ENCODE peak calls at places on chromosomes 5 and 9, in seven cellular contexts. L is MM.1S, C is hepatocyte, H is HepG2, R is mammary epithelial cell, O is OCI-LY7, U is astrocyte. T is an unnamed sample.

GRCh38 chr9:21552244-21552825 is 70.2 kb upstream of the IFNE start:
- DNase-seq in O (no peak), U (no peak), R (no peak), H (no peak), L (no peak), C (no peak), T (no peak)

GRCh38 chr5:142911170-142911569 is 141.0 kb downstream of the ARHGAP26 start:
- DNase-seq in C (no peak), H (no peak), U (no peak), R (no peak), O (no peak), L (no peak), T (no peak)

GRCh38 chr5:153099328-153099727 is 391.1 kb upstream of the GRIA1 start:
- DNase-seq in L (no peak), O (no peak), U (no peak), H (no peak), R (no peak), C (no peak), T (no peak)

GRCh38 chr5:59460368-59461153 is 433.0 kb downstream of the PDE4D start:
- DNase-seq in U (no peak), R (no peak), C (no peak), L (no peak), H (no peak), O (no peak), T (no peak)

GRCh38 chr5:173263566-173263965 is 28.6 kb upstream of the NKX2-5 start:
- DNase-seq in R (no peak), C (no peak), H (no peak), O (no peak), U (no peak), L (no peak), T (no peak)

GRCh38 chr5:135887447-135887864 is 8.2 kb downstream of the IL9 start:
- DNase-seq in R (peak; percentile 64), L (peak; percentile 88), O (peak; percentile 78), U (peak; percentile 29), C (peak; percentile 87), H (peak; percentile 73), T (peak; percentile 61)

GRCh38 chr9:118570076-118570475 is 799.2 kb downstream of the BRINP1 start:
- DNase-seq in R (no peak), H (no peak), O (no peak), U (no peak), L (no peak), C (no peak), T (no peak)

GRCh38 chr9:136051568-136052432 is 43.3 kb downstream of the NACC2 start:
- DNase-seq in C (peak; percentile 94), U (peak; percentile 90), R (peak; percentile 96), O (no peak), L (no peak), H (peak; percentile 96), T (peak; percentile 96)

GRCh38 chr5:121681200-121681855 is 170.4 kb upstream of the FTMT start:
- DNase-seq in O (no peak), U (no peak), C (peak; percentile 64), L (no peak), R (no peak), H (no peak), T (no peak)

GRCh38 chr5:6607559-6607936 is 25.3 kb downstream of the NSUN2 start:
- DNase-seq in R (no peak), L (no peak), U (no peak), C (no peak), O (no peak), H (no peak), T (no peak)

GRCh38 chr9:3527653-3527960 is 1.8 kb upstream of the RFX3 start:
- DNase-seq in U (no peak), H (peak; percentile 3), O (peak; percentile 19), R (no peak), C (no peak), L (no peak), T (no peak)

GRCh38 chr9:16133556-16134227 is 580.8 kb downstream of the CCDC171 start:
- DNase-seq in C (peak; percentile 84), O (peak; percentile 39), U (peak; percentile 86), R (peak; percentile 28), L (peak; percentile 25), H (peak; percentile 63), T (peak; percentile 61)

GRCh38 chr5:133861161-133861737 is 107.2 kb downstream of the C5orf15 start:
- DNase-seq in U (no peak), O (no peak), L (peak; percentile 22), R (no peak), H (no peak), C (no peak), T (no peak)

GRCh38 chr9:134336924-134337323 is 10.7 kb downstream of the RXRA start:
- DNase-seq in L (no peak), C (no peak), U (no peak), O (no peak), H (no peak), R (no peak), T (no peak)

GRCh38 chr9:134336174-134336705 is 10.0 kb downstream of the RXRA start:
- DNase-seq in U (no peak), R (no peak), L (no peak), C (no peak), H (no peak), O (no peak), T (no peak)

GRCh38 chr9:134333874-134334581 is 7.8 kb downstream of the RXRA start:
- DNase-seq in U (no peak), L (no peak), H (no peak), O (no peak), C (no peak), R (no peak), T (no peak)

GRCh38 chr9:134335095-134335489 is 8.8 kb downstream of the RXRA start:
- DNase-seq in H (no peak), C (no peak), L (no peak), R (peak; percentile 78), U (no peak), O (peak; percentile 10), T (no peak)

GRCh38 chr9:134335490-134336173 is 9.4 kb downstream of the RXRA start:
- DNase-seq in H (no peak), L (no peak), R (no peak), O (no peak), C (no peak), U (no peak), T (no peak)
- H4K20me1 ChIP-seq in H (peaks cover 97% of the 10 kb centered on the region), L (peaks cover 3% of the 10 kb centered on the region), R (peaks cover 21% of the 10 kb centered on the region), O (no peaks in the 10 kb centered on the region), C (peaks cover 100% of the 10 kb centered on the region), U (peaks cover 100% of the 10 kb centered on the region), T (no peaks in the 10 kb centered on the region)

DNA sequence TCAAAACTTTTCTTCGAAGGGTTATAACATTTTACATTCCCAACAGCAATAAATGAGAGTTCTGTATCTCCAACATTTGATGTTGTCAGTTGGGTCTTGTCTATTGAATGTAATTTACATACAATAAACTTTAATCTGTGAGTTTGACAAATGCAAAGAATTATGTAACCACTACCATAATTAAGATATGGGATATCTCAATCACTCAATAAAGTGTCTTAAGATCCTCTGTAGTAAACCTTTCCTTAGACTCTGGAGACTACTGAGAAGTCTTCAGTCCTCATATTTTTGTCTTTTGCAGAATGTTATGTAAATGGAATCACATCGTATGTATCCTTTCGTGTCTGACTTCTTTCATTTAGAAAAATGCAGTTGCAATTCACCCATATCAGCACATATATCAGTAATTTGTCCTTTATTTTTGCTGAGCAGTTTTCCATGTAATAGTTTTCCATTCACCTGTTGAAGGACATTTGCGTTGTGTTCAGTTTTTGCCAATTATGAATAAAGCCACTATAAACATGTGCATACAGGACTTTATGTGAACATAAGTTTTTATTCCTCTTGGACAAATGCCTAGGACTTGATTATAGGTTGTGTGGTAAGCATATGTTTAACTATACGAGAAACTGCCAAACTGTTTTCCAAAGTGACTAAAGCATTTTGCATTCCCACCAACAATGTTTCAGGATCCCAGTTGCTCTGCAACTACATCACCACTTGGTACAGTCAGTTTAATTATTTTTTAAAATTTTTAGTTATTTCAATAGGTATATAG is 784.6 kb upstream of the ZNF608 start:
- DNase-seq in L (no peak), R (no peak), U (no peak), O (no peak), H (no peak), C (no peak), T (no peak)
- H4K20me1 ChIP-seq in L (no peaks in the 10 kb centered on the region), R (no peaks in the 10 kb centered on the region), U (no peaks in the 10 kb centered on the region), O (no peaks in the 10 kb centered on the region), H (no peaks in the 10 kb centered on the region), C (no peaks in the 10 kb centered on the region), T (no peaks in the 10 kb centered on the region)

GRCh38 chr9:38053697-38054461 is 15.1 kb downstream of the SHB start:
- DNase-seq in L (no peak), R (no peak), C (no peak), H (no peak), U (no peak), O (no peak), T (no peak)

GRCh38 chr9:38058452-38059232 is 10.4 kb downstream of the SHB start:
- DNase-seq in H (no peak), U (no peak), C (no peak), L (no peak), R (no peak), O (no peak), T (no peak)

GRCh38 chr9:38052147-38052546 is 16.9 kb downstream of the SHB start:
- DNase-seq in L (no peak), C (no peak), U (no peak), O (no peak), R (no peak), H (no peak), T (no peak)

GRCh38 chr9:38057416-38058195 is 11.4 kb downstream of the SHB start:
- DNase-seq in O (no peak), H (no peak), U (no peak), R (no peak), L (no peak), C (no peak), T (no peak)

DNA sequence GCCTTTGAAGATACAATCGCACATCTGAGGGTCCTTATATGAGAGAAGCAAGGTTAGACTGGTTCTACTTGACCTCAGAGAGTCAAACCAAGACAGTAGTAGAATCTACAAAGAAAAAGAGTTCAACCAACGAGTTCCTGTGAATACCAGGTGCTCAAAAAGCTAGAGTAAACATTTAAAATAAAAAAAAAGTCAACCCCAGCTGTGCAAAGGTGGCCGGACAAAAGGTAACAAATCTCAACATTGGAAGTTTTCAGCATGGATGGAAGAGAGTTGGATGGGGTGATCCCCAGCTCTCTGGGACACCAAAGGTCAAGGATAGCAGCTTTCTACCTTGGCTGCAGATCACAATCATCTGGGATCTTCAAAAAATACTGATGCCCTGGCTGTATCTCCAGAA is 14.4 kb downstream of the SHB start:
- DNase-seq in U (no peak), C (no peak), H (no peak), R (no peak), O (no peak), L (no peak), T (no peak)
- H4K20me1 ChIP-seq in U (peaks cover 80% of the 10 kb centered on the region), C (peaks cover 26% of the 10 kb centered on the region), H (peaks cover 22% of the 10 kb centered on the region), R (no peaks in the 10 kb centered on the region), O (no peaks in the 10 kb centered on the region), L (no peaks in the 10 kb centered on the region), T (no peaks in the 10 kb centered on the region)

GRCh38 chr5:177547736-177548135 is 6.6 kb downstream of the FAM193B start:
- DNase-seq in L (no peak), H (no peak), C (no peak), U (no peak), R (no peak), O (no peak), T (peak; percentile 16)
- H4K20me1 ChIP-seq in L (peaks cover 4% of the 10 kb centered on the region), H (peaks cover 10% of the 10 kb centered on the region), C (peaks cover 50% of the 10 kb centered on the region), U (peaks cover 86% of the 10 kb centered on the region), R (no peaks in the 10 kb centered on the region), O (no peaks in the 10 kb centered on the region), T (peaks cover 9% of the 10 kb centered on the region)

DNA sequence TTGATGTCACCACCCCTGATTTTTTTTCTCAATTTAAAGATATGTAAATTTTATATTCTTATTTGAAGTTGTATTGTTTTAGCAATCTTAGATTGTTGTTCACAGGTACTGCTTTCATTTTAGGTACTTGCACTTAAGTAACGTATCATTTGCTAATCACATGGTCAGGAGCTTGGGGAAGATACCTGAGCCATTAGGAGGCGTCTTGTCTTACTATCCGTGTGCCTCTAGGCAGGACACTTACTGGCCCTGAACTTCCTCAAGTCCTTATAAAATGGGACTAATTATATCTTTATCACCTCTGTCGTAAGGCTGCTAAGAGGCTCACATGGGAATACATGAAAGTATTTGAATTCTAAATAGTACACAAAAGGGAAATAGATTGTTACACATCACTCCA is 18.5 kb downstream of the ZSWIM6 start:
- DNase-seq in C (no peak), U (no peak), R (no peak), H (no peak), L (no peak), O (no peak), T (no peak)
- H4K20me1 ChIP-seq in C (peaks cover 87% of the 10 kb centered on the region), U (peaks cover 92% of the 10 kb centered on the region), R (no peaks in the 10 kb centered on the region), H (no peaks in the 10 kb centered on the region), L (no peaks in the 10 kb centered on the region), O (no peaks in the 10 kb centered on the region), T (peaks cover 40% of the 10 kb centered on the region)